ENCODE peak calls at places on chromosomes 3 and 15, in eight cellular contexts. V is bronchial epithelial cell; J is epithelial cell of esophagus; W is nephron progenitor cell; U is CD8-positive, alpha-beta T cell; G is endothelial cell; L is RWPE1; K is thyroid gland. Z is an unnamed sample.

GRCh38 chr3:123081718-123082369 is 15.0 kb downstream of the PDIA5 start:
- DNase-seq in W (no peak), J (no peak), G (no peak), L (no peak), V (no peak), K (no peak), U (no peak), Z (no peak)

GRCh38 chr15:67542462-67543347 is at the start of gene MAP2K5:
- DNase-seq in W (peak; percentile 83), L (peak; percentile 77), U (peak; percentile 57), G (peak; percentile 66), J (peak; percentile 78), V (peak; percentile 33), K (peak; percentile 85), Z (no peak)

GRCh38 chr3:139588450-139588849 is 48.9 kb upstream of the RBP1 start:
- DNase-seq in G (peak; percentile 51), K (no peak), J (peak; percentile 72), L (no peak), U (no peak), W (no peak), V (peak; percentile 40), Z (no peak)

GRCh38 chr15:85725564-85725963 is 69.2 kb downstream of the KLHL25 start:
- DNase-seq in L (no peak), K (no peak), J (no peak), U (no peak), V (no peak), G (no peak), W (no peak), Z (no peak)

GRCh38 chr15:50685191-50685975 is 1.2 kb downstream of the TRPM7 start:
- DNase-seq in W (no peak), U (no peak), K (peak; percentile 17), J (peak; percentile 7), L (no peak), G (no peak), V (no peak), Z (no peak)

GRCh38 chr3:84547971-84548970 is 410.5 kb upstream of the CADM2 start:
- DNase-seq in G (peak; percentile 18), U (no peak), K (peak; percentile 6), L (peak; percentile 2), V (peak; percentile 21), J (peak; percentile 47), W (peak; percentile 23), Z (no peak)

GRCh38 chr15:33720952-33721351 is 247.3 kb upstream of the CHRM5 start:
- DNase-seq in K (no peak), W (no peak), G (no peak), U (no peak), L (peak; percentile 77), V (peak; percentile 88), J (peak; percentile 77), Z (no peak)

GRCh38 chr3:112365035-112365434 is 32.1 kb downstream of the CD200 start:
- DNase-seq in K (no peak), J (peak; percentile 39), W (no peak), U (no peak), G (no peak), L (no peak), V (peak; percentile 68), Z (no peak)

GRCh38 chr15:42121021-42121420 is 26.7 kb upstream of the PLA2G4D start:
- DNase-seq in L (no peak), V (no peak), K (no peak), U (no peak), W (no peak), G (no peak), J (peak; percentile 33), Z (no peak)

GRCh38 chr15:77178421-77178820 is 107.5 kb upstream of the TSPAN3 start:
- DNase-seq in L (no peak), W (no peak), K (no peak), G (no peak), V (no peak), U (no peak), J (no peak), Z (no peak)

GRCh38 chr15:90001062-90001682 is at the start of gene ZNF710:
- DNase-seq in G (peak; percentile 37), W (peak; percentile 56), V (peak; percentile 30), L (no peak), U (no peak), K (peak; percentile 55), J (peak; percentile 48), Z (peak; percentile 49)

GRCh38 chr3:36824443-36824842 is 60.1 kb upstream of the DCLK3 start:
- DNase-seq in L (no peak), J (no peak), W (no peak), K (no peak), V (no peak), U (no peak), G (no peak), Z (no peak)

GRCh38 chr15:60752973-60753720 is 274.2 kb upstream of the ICE2 start:
- DNase-seq in V (peak; percentile 11), K (no peak), J (no peak), G (no peak), W (no peak), U (no peak), L (no peak), Z (no peak)

GRCh38 chr3:71005797-71006321 is 577.7 kb downstream of the FOXP1 start:
- DNase-seq in K (no peak), V (no peak), J (no peak), G (no peak), U (no peak), L (no peak), W (no peak), Z (no peak)

GRCh38 chr3:58900372-58900771 is 149.5 kb downstream of the CFAP20DC start:
- DNase-seq in G (no peak), K (no peak), J (no peak), V (no peak), U (no peak), W (no peak), L (no peak), Z (no peak)

GRCh38 chr15:84834227-84834955 is 17.2 kb downstream of the ALPK3 start:
- DNase-seq in G (no peak), L (no peak), K (no peak), U (no peak), V (no peak), J (no peak), W (no peak), Z (no peak)

GRCh38 chr15:46996331-46996730 is 721.0 kb upstream of the SEMA6D start:
- DNase-seq in U (no peak), V (peak; percentile 1), G (no peak), K (no peak), J (peak; percentile 1), W (no peak), L (no peak), Z (no peak)

GRCh38 chr3:40846466-40846865 is 321.7 kb downstream of the ZNF621 start:
- DNase-seq in W (no peak), U (no peak), J (no peak), V (no peak), L (no peak), K (no peak), G (no peak), Z (no peak)

GRCh38 chr3:40845447-40845846 is 320.7 kb downstream of the ZNF621 start:
- DNase-seq in G (no peak), W (no peak), K (no peak), V (no peak), J (no peak), U (no peak), L (no peak), Z (no peak)

GRCh38 chr3:40848411-40848810 is 323.7 kb downstream of the ZNF621 start:
- DNase-seq in K (no peak), L (no peak), W (no peak), J (no peak), U (no peak), V (no peak), G (no peak), Z (no peak)

GRCh38 chr3:40845916-40846315 is 321.2 kb downstream of the ZNF621 start:
- DNase-seq in G (no peak), V (no peak), U (no peak), L (no peak), W (no peak), K (no peak), J (no peak), Z (no peak)

GRCh38 chr3:40847571-40847992 is 322.8 kb downstream of the ZNF621 start:
- DNase-seq in V (no peak), L (no peak), W (no peak), U (no peak), J (peak; percentile 24), G (peak; percentile 58), K (no peak), Z (no peak)
- TF ChIP-seq CTCF in V (no peak), L (no peak), W (no peak), U (no peak), J (peak; percentile 37), G (no peak), K (no peak), Z (no peak)

DNA sequence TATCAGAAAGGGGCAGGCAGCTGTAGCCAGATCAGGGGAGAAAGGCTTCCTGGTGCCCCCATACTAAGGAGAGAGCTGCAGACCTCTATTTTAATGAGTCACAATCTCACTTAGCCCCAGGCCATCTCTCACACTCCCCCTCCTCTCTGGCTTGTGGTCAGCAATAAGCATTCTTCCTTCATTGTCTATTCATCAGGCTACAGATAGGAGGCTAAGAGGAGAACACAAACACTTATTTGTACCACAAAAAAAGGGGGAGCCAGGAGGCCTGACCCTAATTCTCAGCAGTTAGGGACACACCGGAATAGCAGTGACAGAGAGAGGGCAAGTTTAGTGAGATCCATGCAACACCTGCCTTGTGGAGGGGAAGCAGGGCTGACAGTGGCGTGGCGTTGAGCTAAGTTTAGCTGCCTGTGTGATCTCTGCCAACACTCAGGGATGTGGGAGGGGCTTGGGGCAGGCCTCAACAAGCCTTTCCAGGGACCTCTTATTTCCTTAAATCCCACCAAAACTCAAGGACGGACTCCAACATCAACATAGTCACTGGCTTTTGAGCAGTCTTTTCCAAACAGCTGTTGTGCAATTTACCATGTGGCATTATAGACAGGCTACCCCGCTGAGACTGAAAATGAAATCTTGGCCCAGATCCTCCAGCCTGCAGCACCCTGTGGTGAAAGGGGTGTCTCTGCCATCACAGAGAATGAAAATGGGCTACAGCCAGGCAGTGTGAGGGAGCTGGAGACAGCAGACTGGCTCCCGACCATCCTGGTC is 191.9 kb upstream of the TSC22D2 start:
- DNase-seq in L (no peak), J (peak; percentile 49), K (peak; percentile 80), W (no peak), G (no peak), V (peak; percentile 29), U (no peak), Z (no peak)
- TF ChIP-seq CTCF in L (no peak), J (peak; percentile 12), K (no peak), W (no peak), G (no peak), V (no peak), U (no peak), Z (no peak)

GRCh38 chr15:98635848-98636247 is 12.5 kb upstream of the IGF1R start:
- DNase-seq in W (no peak), U (no peak), J (no peak), L (no peak), V (no peak), G (no peak), K (no peak), Z (no peak)
- TF ChIP-seq CTCF in W (no peak), U (no peak), J (no peak), L (no peak), V (no peak), G (no peak), K (no peak), Z (no peak)

DNA sequence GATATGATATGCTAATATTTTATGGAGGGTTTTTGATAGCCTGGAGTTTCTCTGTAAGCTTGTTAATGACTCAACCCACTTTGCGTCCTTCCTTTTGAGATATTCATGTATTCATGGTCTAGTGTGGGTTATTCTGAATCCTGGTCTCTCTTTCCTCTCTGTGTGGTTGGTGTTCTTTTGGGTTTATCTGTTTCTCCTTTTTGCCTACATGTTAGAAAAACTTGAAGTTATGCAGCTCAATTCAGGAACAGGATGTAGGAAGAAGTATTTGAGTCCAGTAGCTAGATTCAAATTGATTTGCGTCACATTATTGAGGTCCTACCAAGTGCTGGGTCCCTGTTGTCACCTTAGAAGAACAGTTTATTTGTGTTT is 28.1 kb downstream of the CMTM7 start:
- DNase-seq in J (no peak), G (no peak), U (no peak), W (no peak), V (no peak), K (no peak), L (no peak), Z (no peak)
- TF ChIP-seq CTCF in J (no peak), G (no peak), U (no peak), W (no peak), V (no peak), K (no peak), L (no peak), Z (no peak)